ENCODE peak calls at places on chromosomes 4 and X, in four cellular contexts. T, O, H and R are unnamed samples.

GRCh38 chrX:127317159-127317558 is 497.6 kb downstream of the PRR32 start:
- DNase-seq in T (no peak), H (no peak), O (no peak), R (no peak)

GRCh38 chrX:123167621-123168020 is 16.5 kb upstream of the GRIA3 start:
- DNase-seq in O (no peak), H (no peak), T (no peak), R (no peak)

GRCh38 chrX:22135171-22135711 is 103.1 kb downstream of the PHEX start:
- DNase-seq in T (no peak), H (no peak), O (no peak), R (no peak)

GRCh38 chrX:13898084-13898483 is 81.2 kb upstream of the GPM6B start:
- DNase-seq in H (peak; percentile 13), O (no peak), T (no peak), R (no peak)

GRCh38 chr4:10006604-10007435 is 14.5 kb downstream of the SLC2A9 start:
- DNase-seq in T (no peak), H (peak; percentile 79), O (peak; percentile 83), R (no peak)

GRCh38 chrX:120264315-120264714 is 13.7 kb downstream of the ZBTB33 start:
- DNase-seq in T (no peak), H (no peak), O (no peak), R (no peak)

GRCh38 chrX:153944140-153944799 is at the start of gene RENBP:
- DNase-seq in H (no peak), O (no peak), T (peak; percentile 60), R (no peak)

GRCh38 chr4:140857111-140857510 is 100.9 kb upstream of the TBC1D9 start:
- DNase-seq in O (no peak), H (no peak), T (no peak), R (no peak)

GRCh38 chr4:159384619-159385018 is 281.7 kb downstream of the RAPGEF2 start:
- DNase-seq in O (no peak), T (no peak), H (no peak), R (no peak)

GRCh38 chrX:132737743-132738142 is 220.7 kb downstream of the HS6ST2 start:
- DNase-seq in T (no peak), H (no peak), O (no peak), R (no peak)

GRCh38 chr4:99573735-99574368 is 772 bp upstream of the MTTP start:
- DNase-seq in H (no peak), T (no peak), O (no peak), R (no peak)

GRCh38 chr4:99572527-99573240 is 1.9 kb upstream of the MTTP start:
- DNase-seq in O (no peak), H (no peak), T (no peak), R (no peak)

GRCh38 chr4:99574530-99575314 is at the start of gene MTTP:
- DNase-seq in T (no peak), O (peak; percentile 67), H (no peak), R (no peak)

DNA sequence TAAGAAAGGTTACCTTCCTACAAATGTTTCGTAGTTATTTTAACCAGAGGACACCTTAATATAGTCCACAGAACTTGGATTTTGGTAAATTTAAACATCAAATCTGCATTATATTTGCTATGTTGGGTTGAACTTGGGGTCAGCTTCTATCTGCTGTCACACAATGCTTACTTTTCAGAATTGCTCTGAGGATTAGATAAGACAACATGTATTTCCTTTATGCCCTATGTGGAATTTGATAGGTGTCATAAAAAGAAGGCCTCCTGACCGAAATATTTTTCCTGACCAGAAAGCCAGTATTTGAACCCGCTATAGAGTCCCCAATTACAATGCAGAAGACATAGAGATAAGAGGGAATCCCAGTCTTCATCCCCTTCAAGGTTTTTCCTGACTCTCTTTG is 4.1 kb downstream of the MTTP start:
- DNase-seq in H (no peak), O (no peak), T (no peak), R (no peak)
- TF ChIP-seq TARDBP in H (no peak), O (no peak), T (no peak), R (no peak)

GRCh38 chrX:72050011-72050410 is 81.7 kb downstream of the RTL5 start:
- DNase-seq in T (no peak), O (no peak), H (no peak), R (no peak)
- TF ChIP-seq BHLHE40 in T (no peak), O (no peak), H (no peak), R (no peak)

DNA sequence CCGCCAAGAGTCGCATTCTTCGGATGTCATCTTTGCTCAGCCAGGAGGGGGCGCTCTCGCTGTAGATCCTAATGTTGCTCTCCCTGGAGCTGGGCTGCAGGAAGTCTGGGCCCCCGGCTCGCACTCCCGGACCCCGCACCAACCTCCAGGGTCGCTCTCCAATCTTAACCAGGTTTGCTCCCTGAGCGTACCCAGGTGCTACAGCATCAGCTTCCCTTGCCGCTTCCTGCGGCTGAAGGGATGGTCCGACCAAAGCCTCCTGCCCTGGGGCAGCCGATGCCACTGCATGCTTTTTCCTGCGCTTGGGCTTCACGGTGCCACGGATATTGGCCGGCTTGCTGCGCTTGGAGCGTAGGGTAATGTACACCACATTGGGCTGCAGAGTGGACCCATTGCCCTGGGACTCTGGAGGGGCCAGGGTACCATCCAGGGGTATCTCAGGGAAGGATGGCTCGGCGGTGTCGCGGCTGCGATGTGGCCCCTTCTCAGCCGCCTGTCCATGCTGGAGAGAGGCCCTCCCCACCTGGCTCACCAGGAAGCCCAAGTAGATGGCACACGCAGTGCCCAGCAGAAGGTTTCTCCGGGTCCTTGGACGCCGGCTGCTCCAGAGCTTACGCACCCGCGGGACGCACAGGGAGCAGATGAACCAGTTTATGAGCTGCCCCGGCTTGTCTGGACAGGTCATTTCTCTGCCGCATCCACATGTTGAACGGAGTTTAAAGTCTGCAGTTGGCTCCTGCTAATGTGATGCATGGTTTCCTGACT is 2.0 kb downstream of the GASK1B start:
- DNase-seq in H (no peak), T (peak; percentile 40), O (peak; percentile 55), R (no peak)
- TF ChIP-seq SP1 in H (no peak), T (no peak), O (no peak), R (no peak)

GRCh38 chrX:134658002-134658401 is 269 bp downstream of the PLAC1 start:
- DNase-seq in O (no peak), H (no peak), T (no peak), R (no peak)

GRCh38 chrX:134661295-134661694 is 3.0 kb upstream of the PLAC1 start:
- DNase-seq in H (no peak), T (no peak), O (no peak), R (no peak)

GRCh38 chrX:134658421-134658896 is at the start of gene PLAC1:
- DNase-seq in T (no peak), H (no peak), O (no peak), R (no peak)

GRCh38 chrX:134659761-134660160 is 1.5 kb upstream of the PLAC1 start:
- DNase-seq in T (no peak), H (no peak), O (no peak), R (no peak)

GRCh38 chrX:134660627-134661026 is 2.4 kb upstream of the PLAC1 start:
- DNase-seq in O (no peak), H (no peak), T (no peak), R (no peak)
- TF ChIP-seq TARDBP in O (no peak), H (no peak), T (no peak), R (no peak)

GRCh38 chrX:41561045-41561444 is 113.9 kb downstream of the NYX start:
- DNase-seq in T (peak; percentile 6), H (peak; percentile 17), O (no peak), R (no peak)
- TF ChIP-seq BHLHE40 in T (no peak), H (no peak), O (no peak), R (no peak)